ENCODE peak calls at places on chromosomes 11 and 22, in eight cellular contexts. G is fibroblast of lung, M is type B pancreatic cell, V is esophagus squamous epithelium, H is foreskin fibroblast, A is astrocyte of the spinal cord, K is chondrocyte, X is nephron progenitor cell. I is an unnamed sample.

GRCh38 chr11:70703141-70704052 is 305.1 kb downstream of the CTTN start:
- DNase-seq in V (no peak), H (no peak), K (peak), G (no peak), M (no peak), X (peak), A (no peak), I (no peak)

GRCh38 chr22:31139866-31140716 is at the start of gene PLA2G3:
- DNase-seq in M (no peak), V (no peak), K (peak), H (peak), G (peak), A (peak), X (peak), I (no peak)

GRCh38 chr11:86500500-86501170 is 125.9 kb downstream of the CCDC81 start:
- DNase-seq in K (no peak), A (no peak), V (no peak), G (no peak), H (no peak), M (no peak), X (no peak), I (no peak)

GRCh38 chr11:27874998-27875397 is 174.7 kb upstream of the BDNF start:
- DNase-seq in A (no peak), K (no peak), G (no peak), X (no peak), V (no peak), M (no peak), H (no peak), I (no peak)

GRCh38 chr22:46742576-46743221 is 4.6 kb upstream of the CERK start:
- DNase-seq in K (no peak), X (no peak), H (no peak), G (no peak), M (no peak), A (no peak), V (no peak), I (no peak)

GRCh38 chr22:42662114-42663021 is 13.2 kb upstream of the CYB5R3 start:
- DNase-seq in K (no peak), M (peak), V (no peak), H (no peak), G (peak), X (peak), A (peak), I (peak)

GRCh38 chr11:61973603-61974162 is 6.2 kb upstream of the FTH1 start:
- DNase-seq in H (no peak), X (no peak), V (no peak), A (no peak), M (no peak), G (no peak), K (no peak), I (peak)

GRCh38 chr11:18243783-18244362 is 4.6 kb downstream of the SAA2 start:
- DNase-seq in M (no peak), X (peak), V (no peak), K (no peak), G (peak), A (peak), H (peak), I (no peak)

GRCh38 chr22:23542933-23543332 is 37.2 kb downstream of the IGLL1 start:
- DNase-seq in H (no peak), M (no peak), X (no peak), A (no peak), K (no peak), V (no peak), G (peak), I (no peak)

GRCh38 chr11:102611291-102611690 is 13.8 kb downstream of the MMP20 start:
- DNase-seq in K (no peak), G (no peak), V (no peak), H (no peak), M (no peak), X (no peak), A (no peak), I (no peak)

GRCh38 chr11:84855846-84856245 is 771.3 kb downstream of the DLG2 start:
- DNase-seq in H (peak), K (no peak), V (no peak), M (no peak), X (no peak), G (peak), A (peak), I (no peak)

GRCh38 chr22:25627271-25627848 is 62.9 kb downstream of the GRK3 start:
- DNase-seq in V (no peak), A (peak), X (no peak), G (no peak), K (no peak), H (no peak), M (no peak), I (no peak)

GRCh38 chr22:29814003-29814402 is 24.1 kb downstream of the ASCC2 start:
- DNase-seq in M (no peak), H (no peak), K (no peak), G (no peak), V (no peak), X (no peak), A (no peak), I (no peak)

GRCh38 chr11:2951235-2952110 is 22.3 kb upstream of the PHLDA2 start:
- DNase-seq in V (no peak), A (peak), M (no peak), K (no peak), G (peak), H (no peak), X (no peak), I (no peak)

GRCh38 chr22:43381693-43382092 is 30.1 kb upstream of the MPPED1 start:
- DNase-seq in G (peak), H (no peak), K (no peak), V (no peak), X (no peak), A (no peak), M (no peak), I (no peak)

GRCh38 chr11:106389096-106389495 is 311.6 kb downstream of the AASDHPPT start:
- DNase-seq in H (peak), G (peak), V (no peak), X (no peak), A (peak), M (no peak), K (no peak), I (no peak)

GRCh38 chr11:18011633-18012313 is 1.1 kb downstream of the SERGEF start:
- DNase-seq in A (no peak), G (no peak), K (no peak), V (no peak), H (no peak), X (no peak), M (no peak), I (no peak)

GRCh38 chr11:116364357-116364756 is 408.4 kb downstream of the BUD13 start:
- DNase-seq in A (no peak), M (no peak), X (no peak), G (no peak), K (no peak), V (no peak), H (no peak), I (no peak)

GRCh38 chr22:38416621-38417251 is 38.3 kb downstream of the KCNJ4 start:
- DNase-seq in A (no peak), H (no peak), M (no peak), X (no peak), V (no peak), G (no peak), K (peak), I (no peak)

GRCh38 chr22:29315286-29316195 is at the start of gene RASL10A:
- DNase-seq in X (peak), A (no peak), G (no peak), H (no peak), M (no peak), K (peak), V (no peak), I (no peak)

GRCh38 chr11:18844753-18845367 is 53.3 kb upstream of the PTPN5 start:
- DNase-seq in M (no peak), X (no peak), K (no peak), H (peak), V (no peak), G (peak), A (peak), I (no peak)

GRCh38 chr11:43952401-43953342 is 10.2 kb downstream of the C11orf96 start:
- DNase-seq in X (no peak), V (no peak), H (no peak), K (no peak), G (no peak), M (no peak), A (no peak), I (no peak)

GRCh38 chr11:45754261-45754709 is 50.7 kb upstream of the SLC35C1 start:
- DNase-seq in K (no peak), G (no peak), A (no peak), H (no peak), X (no peak), V (no peak), M (no peak), I (no peak)

GRCh38 chr11:61962213-61963015 is 5.0 kb downstream of the FTH1 start:
- DNase-seq in A (no peak), M (no peak), H (no peak), V (no peak), K (no peak), X (no peak), G (peak), I (no peak)

GRCh38 chr22:42769238-42769573 is 48.5 kb upstream of the A4GALT start:
- DNase-seq in X (no peak), V (no peak), A (no peak), G (no peak), M (no peak), H (no peak), K (no peak), I (no peak)

GRCh38 chr11:62921573-62922188 is 518 bp upstream of the CHRM1 start:
- DNase-seq in G (no peak), H (peak), K (peak), M (no peak), A (no peak), X (no peak), V (no peak), I (no peak)

GRCh38 chr11:8338138-8338537 is 74.5 kb upstream of the LMO1 start:
- DNase-seq in G (peak), M (no peak), A (peak), V (no peak), H (no peak), X (peak), K (no peak), I (no peak)

GRCh38 chr11:72422414-72422813 is 11.9 kb downstream of the CLPB start:
- DNase-seq in V (no peak), H (no peak), X (no peak), M (no peak), K (no peak), A (no peak), G (no peak), I (no peak)

GRCh38 chr22:24178502-24179440 is 2.5 kb upstream of the SUSD2 start:
- DNase-seq in K (no peak), G (no peak), V (no peak), M (no peak), H (no peak), X (peak), A (no peak), I (no peak)

GRCh38 chr11:65500262-65501004 is 1.6 kb downstream of the MALAT1 start:
- DNase-seq in X (no peak), A (peak), V (no peak), M (no peak), H (peak), G (peak), K (peak), I (no peak)

GRCh38 chr22:28012811-28013460 is 93.9 kb upstream of the PITPNB start:
- DNase-seq in K (peak), X (no peak), G (no peak), H (no peak), A (no peak), M (no peak), V (no peak), I (no peak)

GRCh38 chr11:45455536-45455935 is 169.4 kb upstream of the SYT13 start:
- DNase-seq in X (no peak), G (peak), A (no peak), K (no peak), M (no peak), H (peak), V (no peak), I (no peak)

GRCh38 chr11:11987503-11988022 is 20.9 kb downstream of the DKK3 start:
- DNase-seq in G (peak), X (no peak), H (peak), M (no peak), A (peak), K (no peak), V (no peak), I (no peak)

GRCh38 chr11:11985954-11986949 is 22.2 kb downstream of the DKK3 start:
- DNase-seq in M (no peak), H (no peak), G (no peak), V (no peak), K (no peak), A (no peak), X (no peak), I (no peak)

GRCh38 chr11:11989774-11990744 is 18.4 kb downstream of the DKK3 start:
- DNase-seq in M (peak), G (no peak), X (no peak), V (no peak), K (no peak), H (peak), A (peak), I (no peak)

GRCh38 chr11:11988099-11988651 is 20.3 kb downstream of the DKK3 start:
- DNase-seq in H (peak), M (no peak), K (peak), A (peak), G (peak), V (no peak), X (no peak), I (no peak)

GRCh38 chr11:11988862-11989261 is 19.6 kb downstream of the DKK3 start:
- DNase-seq in G (no peak), M (peak), V (no peak), X (no peak), H (no peak), A (no peak), K (no peak), I (no peak)
- TF ChIP-seq CTCF in G (no peak), M (peak), V (no peak), X (no peak), H (peak), A (peak), K (peak), I (no peak)

GRCh38 chr11:131760191-131760951 is 390.0 kb downstream of the NTM start:
- DNase-seq in M (no peak), X (peak), V (no peak), G (peak), H (peak), K (no peak), A (peak), I (no peak)
- TF ChIP-seq CTCF in M (no peak), X (no peak), V (no peak), G (peak), H (peak), K (peak), A (no peak), I (no peak)

DNA sequence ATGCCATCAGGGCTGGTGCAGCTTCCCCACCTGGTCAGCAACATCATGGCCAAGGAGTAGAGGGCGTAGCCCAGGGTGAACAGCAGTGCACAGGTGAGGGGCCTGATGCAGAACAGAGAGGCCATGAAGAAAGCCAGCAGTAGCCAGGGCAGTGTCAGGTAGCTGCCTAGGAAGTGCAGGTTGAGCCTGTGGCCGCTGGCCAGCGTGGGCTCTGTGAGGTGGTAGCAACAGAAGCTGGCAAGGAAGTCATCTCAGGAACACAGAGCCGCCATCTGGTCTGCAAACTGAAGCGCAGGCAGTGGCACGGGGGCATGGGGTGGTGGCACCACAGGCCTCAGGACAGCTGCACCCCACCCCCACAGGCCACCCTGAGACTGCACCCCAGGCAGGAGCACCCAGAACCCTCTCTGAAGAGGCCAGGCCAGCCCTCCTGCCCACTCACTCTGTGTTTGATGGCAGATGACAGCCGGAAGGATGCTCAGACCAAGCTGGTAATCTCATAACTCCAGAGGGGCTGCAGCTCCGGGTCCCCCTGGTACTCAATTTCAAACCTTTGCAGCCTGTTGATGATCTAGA is 95.3 kb downstream of the MED15 start:
- DNase-seq in M (no peak), X (no peak), V (no peak), H (no peak), A (no peak), G (no peak), K (no peak), I (no peak)
- TF ChIP-seq CTCF in M (no peak), X (no peak), V (no peak), H (no peak), A (no peak), G (no peak), K (no peak), I (no peak)

GRCh38 chr22:26643368-26644100 is 13.9 kb upstream of the MIAT start:
- DNase-seq in V (no peak), G (no peak), X (no peak), K (no peak), M (no peak), H (no peak), A (no peak), I (no peak)

GRCh38 chr22:26648011-26648497 is 9.3 kb upstream of the MIAT start:
- DNase-seq in K (no peak), M (no peak), H (no peak), A (no peak), G (no peak), X (peak), V (no peak), I (no peak)

GRCh38 chr22:26646158-26646557 is 11.2 kb upstream of the MIAT start:
- DNase-seq in X (no peak), V (no peak), A (no peak), K (no peak), G (no peak), H (peak), M (no peak), I (no peak)

DNA sequence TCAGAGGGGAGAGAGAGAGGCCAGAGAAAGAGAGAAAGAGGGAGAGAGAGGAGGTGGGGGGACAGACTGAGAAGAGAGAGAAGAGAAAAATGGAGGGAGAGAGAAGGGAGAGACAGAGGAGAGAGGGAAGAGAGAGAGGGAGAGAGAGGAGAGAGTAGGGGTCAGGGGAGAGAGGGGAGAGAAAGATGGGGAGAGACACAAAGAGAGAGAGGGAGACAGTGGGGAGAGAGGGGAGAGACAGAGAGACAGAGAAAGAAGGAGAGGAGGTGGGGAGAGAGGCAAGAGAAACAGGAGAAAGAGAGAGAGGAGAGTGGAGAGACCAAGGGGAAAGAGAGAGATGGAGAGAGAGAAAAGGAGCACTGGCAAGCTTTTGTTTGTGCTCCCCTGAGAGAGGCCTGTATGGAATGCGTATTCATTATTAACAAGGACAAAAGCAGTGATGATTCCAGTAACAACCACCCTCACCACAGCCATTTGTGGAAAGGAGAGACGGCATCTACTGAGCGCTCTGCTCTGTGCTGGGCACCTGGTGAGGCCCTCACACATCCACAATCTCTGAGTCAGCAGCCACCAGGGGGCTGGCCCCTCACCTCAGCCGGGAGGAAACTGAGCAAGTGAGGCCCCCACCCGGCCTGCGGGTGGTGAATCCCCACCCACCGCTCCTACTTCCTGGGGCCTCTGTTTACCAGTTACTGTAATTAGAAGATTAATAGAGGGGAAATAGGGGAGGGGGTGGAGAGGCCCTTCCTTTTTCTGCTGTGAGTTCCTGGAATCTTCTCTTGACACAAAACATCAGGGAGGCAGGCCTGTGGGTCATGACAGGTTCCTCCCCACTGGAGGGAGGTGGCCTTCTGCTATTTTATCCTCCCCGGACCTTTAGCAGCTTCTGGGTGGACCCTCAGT is 14.7 kb upstream of the MIAT start:
- DNase-seq in M (no peak), V (no peak), A (peak), H (no peak), G (no peak), X (no peak), K (no peak), I (no peak)
- TF ChIP-seq CTCF in M (peak), V (no peak), A (no peak), H (no peak), G (no peak), X (no peak), K (no peak), I (no peak)

GRCh38 chr11:107757661-107758060 is 45.8 kb upstream of the SLN start:
- DNase-seq in K (no peak), A (no peak), M (no peak), V (no peak), G (no peak), X (no peak), H (no peak), I (no peak)
- TF ChIP-seq CTCF in K (no peak), A (peak), M (peak), V (no peak), G (no peak), X (no peak), H (no peak), I (no peak)

DNA sequence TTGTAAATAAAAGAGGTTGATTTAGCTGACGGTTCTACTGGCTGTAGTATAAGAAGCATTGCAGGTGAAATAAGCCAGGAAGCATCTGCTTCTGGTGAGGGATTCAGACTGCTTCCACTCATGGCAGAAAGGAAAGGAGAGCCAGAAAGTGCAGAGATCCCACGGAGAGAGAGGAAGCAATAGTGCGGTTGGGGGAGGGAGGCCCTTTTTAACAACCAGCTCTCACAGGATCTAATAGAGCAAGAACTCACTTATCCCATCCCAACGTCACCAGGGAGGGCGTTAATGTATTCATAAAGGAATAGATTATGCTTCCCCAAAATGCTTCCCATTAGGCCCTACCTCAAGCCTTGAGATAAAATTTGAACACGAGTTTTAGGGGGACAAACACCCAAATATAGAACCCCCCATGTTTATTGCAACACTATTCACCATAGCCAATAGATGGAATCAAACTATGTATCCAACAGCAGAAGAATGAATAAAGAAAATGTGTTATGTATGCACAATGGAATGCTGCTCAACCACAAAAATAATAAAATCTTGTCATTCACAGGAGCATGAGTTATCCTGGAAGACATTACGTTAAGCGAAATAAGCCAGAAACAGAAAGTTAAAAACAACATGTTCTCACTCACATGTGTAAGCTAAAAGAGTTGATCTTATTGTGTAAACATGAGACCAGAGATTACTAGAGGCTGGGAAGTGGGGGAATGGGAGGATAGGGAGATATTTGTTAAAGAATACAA is 908.3 kb upstream of the ANO3 start:
- DNase-seq in H (no peak), X (no peak), K (no peak), G (peak), A (peak), M (no peak), V (no peak), I (no peak)
- TF ChIP-seq CTCF in H (no peak), X (no peak), K (no peak), G (no peak), A (no peak), M (no peak), V (no peak), I (no peak)